ENCODE peak calls at places on chromosomes 7 and 10, in seven cellular contexts. One of them, this sample, is unnamed.

GRCh38 chr10:306654-307185 is 171.5 kb downstream of the ZMYND11 start:
- DNase-seq in natural killer cell treated with Interleukin-12 subunit alpha and Interleukin-12 subunit beta and Interleukin-15 and Interleukin-18, amount 100 ng/mL, for 72 hours: no peak
- DNase-seq in fibroblast of lung: no peak
- DNase-seq in AG04450: no peak
- DNase-seq in activated CD4-positive, alpha-beta T cell treated with anti-CD3 and anti-CD28 coated beads for 48 hours: no peak
- DNase-seq in H9: peak
- DNase-seq in endothelial cell: no peak
- DNase-seq in this sample: no peak

GRCh38 chr10:124599588-124600050 is 138.0 kb downstream of the LHPP start:
- DNase-seq in natural killer cell treated with Interleukin-12 subunit alpha and Interleukin-12 subunit beta and Interleukin-15 and Interleukin-18, amount 100 ng/mL, for 72 hours: no peak
- DNase-seq in fibroblast of lung: no peak
- DNase-seq in AG04450: no peak
- DNase-seq in activated CD4-positive, alpha-beta T cell treated with anti-CD3 and anti-CD28 coated beads for 48 hours: no peak
- DNase-seq in H9: no peak
- DNase-seq in endothelial cell: no peak
- DNase-seq in this sample: no peak

GRCh38 chr10:78742730-78743615 is 325.8 kb upstream of the ZMIZ1 start:
- DNase-seq in natural killer cell treated with Interleukin-12 subunit alpha and Interleukin-12 subunit beta and Interleukin-15 and Interleukin-18, amount 100 ng/mL, for 72 hours: no peak
- DNase-seq in fibroblast of lung: peak
- DNase-seq in AG04450: no peak
- DNase-seq in activated CD4-positive, alpha-beta T cell treated with anti-CD3 and anti-CD28 coated beads for 48 hours: no peak
- DNase-seq in H9: no peak
- DNase-seq in endothelial cell: peak
- DNase-seq in this sample: peak

GRCh38 chr7:13181221-13181620 is 493.8 kb downstream of the ARL4A start:
- DNase-seq in natural killer cell treated with Interleukin-12 subunit alpha and Interleukin-12 subunit beta and Interleukin-15 and Interleukin-18, amount 100 ng/mL, for 72 hours: no peak
- DNase-seq in fibroblast of lung: peak
- DNase-seq in AG04450: no peak
- DNase-seq in activated CD4-positive, alpha-beta T cell treated with anti-CD3 and anti-CD28 coated beads for 48 hours: no peak
- DNase-seq in H9: no peak
- DNase-seq in endothelial cell: no peak
- DNase-seq in this sample: no peak

GRCh38 chr10:65565246-65565645 is 1360.6 kb upstream of the LRRTM3 start:
- DNase-seq in natural killer cell treated with Interleukin-12 subunit alpha and Interleukin-12 subunit beta and Interleukin-15 and Interleukin-18, amount 100 ng/mL, for 72 hours: no peak
- DNase-seq in fibroblast of lung: no peak
- DNase-seq in AG04450: no peak
- DNase-seq in activated CD4-positive, alpha-beta T cell treated with anti-CD3 and anti-CD28 coated beads for 48 hours: no peak
- DNase-seq in H9: no peak
- DNase-seq in endothelial cell: no peak
- DNase-seq in this sample: no peak

GRCh38 chr7:131225619-131226101 is 102.0 kb upstream of the MKLN1 start:
- DNase-seq in natural killer cell treated with Interleukin-12 subunit alpha and Interleukin-12 subunit beta and Interleukin-15 and Interleukin-18, amount 100 ng/mL, for 72 hours: no peak
- DNase-seq in fibroblast of lung: peak
- DNase-seq in AG04450: no peak
- DNase-seq in activated CD4-positive, alpha-beta T cell treated with anti-CD3 and anti-CD28 coated beads for 48 hours: no peak
- DNase-seq in H9: no peak
- DNase-seq in endothelial cell: no peak
- DNase-seq in this sample: no peak

GRCh38 chr10:70085975-70086613 is 33.4 kb downstream of the MACROH2A2 start:
- DNase-seq in natural killer cell treated with Interleukin-12 subunit alpha and Interleukin-12 subunit beta and Interleukin-15 and Interleukin-18, amount 100 ng/mL, for 72 hours: no peak
- DNase-seq in fibroblast of lung: no peak
- DNase-seq in AG04450: no peak
- DNase-seq in activated CD4-positive, alpha-beta T cell treated with anti-CD3 and anti-CD28 coated beads for 48 hours: no peak
- DNase-seq in H9: no peak
- DNase-seq in endothelial cell: no peak
- DNase-seq in this sample: no peak

GRCh38 chr7:76326646-76327233 is 24.3 kb downstream of the HSPB1 start:
- DNase-seq in natural killer cell treated with Interleukin-12 subunit alpha and Interleukin-12 subunit beta and Interleukin-15 and Interleukin-18, amount 100 ng/mL, for 72 hours: no peak
- DNase-seq in fibroblast of lung: peak
- DNase-seq in AG04450: no peak
- DNase-seq in activated CD4-positive, alpha-beta T cell treated with anti-CD3 and anti-CD28 coated beads for 48 hours: no peak
- DNase-seq in H9: no peak
- DNase-seq in endothelial cell: no peak
- DNase-seq in this sample: no peak

GRCh38 chr10:71326464-71326881 is 7.4 kb downstream of the SLC29A3 start:
- DNase-seq in natural killer cell treated with Interleukin-12 subunit alpha and Interleukin-12 subunit beta and Interleukin-15 and Interleukin-18, amount 100 ng/mL, for 72 hours: no peak
- DNase-seq in fibroblast of lung: no peak
- DNase-seq in AG04450: no peak
- DNase-seq in activated CD4-positive, alpha-beta T cell treated with anti-CD3 and anti-CD28 coated beads for 48 hours: no peak
- DNase-seq in H9: no peak
- DNase-seq in endothelial cell: no peak
- DNase-seq in this sample: no peak

This sample was measured in SW480.